ENCODE peak calls at places on chromosomes 2 and 18, in six cellular contexts. One of them, this sample, is unnamed.
A peak's percentile ranks its signal among the peaks of the same experiment; 100 is the strongest.

GRCh38 chr2:238509151-238509820 is 82.6 kb downstream of the ASB1 start:
- DNase-seq in tibial artery: no peak
- DNase-seq in breast epithelium: no peak
- DNase-seq in upper lobe of right lung: peak; percentile 38
- DNase-seq in fibroblast of lung: peak; percentile 20
- DNase-seq in CD4-positive, alpha-beta memory T cell: no peak
- DNase-seq in this sample: no peak

GRCh38 chr2:36450466-36451196 is 95.1 kb downstream of the CRIM1 start:
- DNase-seq in breast epithelium: no peak
- DNase-seq in fibroblast of lung: peak; percentile 79
- DNase-seq in CD4-positive, alpha-beta memory T cell: no peak
- DNase-seq in tibial artery: no peak
- DNase-seq in upper lobe of right lung: no peak
- DNase-seq in this sample: no peak

GRCh38 chr2:43293744-43294695 is 67.6 kb upstream of the ZFP36L2 start:
- DNase-seq in tibial artery: peak; percentile 71
- DNase-seq in fibroblast of lung: peak; percentile 100
- DNase-seq in breast epithelium: peak; percentile 47
- DNase-seq in CD4-positive, alpha-beta memory T cell: no peak
- DNase-seq in upper lobe of right lung: no peak
- DNase-seq in this sample: peak; percentile 62

GRCh38 chr18:25743661-25744151 is 346.7 kb downstream of the SS18 start:
- DNase-seq in fibroblast of lung: no peak
- DNase-seq in tibial artery: no peak
- DNase-seq in upper lobe of right lung: no peak
- DNase-seq in breast epithelium: no peak
- DNase-seq in CD4-positive, alpha-beta memory T cell: no peak
- DNase-seq in this sample: no peak

GRCh38 chr2:75608684-75609333 is 37.8 kb upstream of the MRPL19 start:
- DNase-seq in upper lobe of right lung: peak; percentile 84
- DNase-seq in tibial artery: no peak
- DNase-seq in CD4-positive, alpha-beta memory T cell: peak; percentile 22
- DNase-seq in fibroblast of lung: peak; percentile 51
- DNase-seq in breast epithelium: peak; percentile 52
- DNase-seq in this sample: peak; percentile 82

GRCh38 chr2:234425923-234426603 is 70.8 kb downstream of the ARL4C start:
- DNase-seq in breast epithelium: no peak
- DNase-seq in upper lobe of right lung: no peak
- DNase-seq in CD4-positive, alpha-beta memory T cell: peak; percentile 90
- DNase-seq in fibroblast of lung: no peak
- DNase-seq in tibial artery: no peak
- DNase-seq in this sample: no peak

GRCh38 chr2:230814616-230815015 is 50.1 kb upstream of the ITM2C start:
- DNase-seq in fibroblast of lung: peak; percentile 55
- DNase-seq in tibial artery: no peak
- DNase-seq in CD4-positive, alpha-beta memory T cell: no peak
- DNase-seq in breast epithelium: no peak
- DNase-seq in upper lobe of right lung: no peak
- DNase-seq in this sample: no peak

GRCh38 chr2:10650746-10651145 is 39.0 kb downstream of the NOL10 start:
- DNase-seq in fibroblast of lung: no peak
- DNase-seq in tibial artery: no peak
- DNase-seq in breast epithelium: no peak
- DNase-seq in upper lobe of right lung: no peak
- DNase-seq in CD4-positive, alpha-beta memory T cell: no peak
- DNase-seq in this sample: no peak

GRCh38 chr2:191622374-191623320 is 55.3 kb upstream of the NABP1 start:
- DNase-seq in breast epithelium: no peak
- DNase-seq in upper lobe of right lung: no peak
- DNase-seq in CD4-positive, alpha-beta memory T cell: no peak
- DNase-seq in fibroblast of lung: no peak
- DNase-seq in tibial artery: no peak
- DNase-seq in this sample: no peak

GRCh38 chr18:62751341-62751821 is 36.0 kb downstream of the PHLPP1 start:
- DNase-seq in tibial artery: no peak
- DNase-seq in CD4-positive, alpha-beta memory T cell: no peak
- DNase-seq in breast epithelium: no peak
- DNase-seq in fibroblast of lung: peak; percentile 12
- DNase-seq in upper lobe of right lung: no peak
- DNase-seq in this sample: no peak

GRCh38 chr2:174846218-174846617 is 81.9 kb upstream of the CHRNA1 start:
- DNase-seq in breast epithelium: no peak
- DNase-seq in fibroblast of lung: peak; percentile 60
- DNase-seq in CD4-positive, alpha-beta memory T cell: no peak
- DNase-seq in tibial artery: no peak
- DNase-seq in upper lobe of right lung: no peak
- DNase-seq in this sample: no peak

GRCh38 chr2:126808929-126809328 is 89.8 kb upstream of the TEX51 start:
- DNase-seq in breast epithelium: no peak
- DNase-seq in CD4-positive, alpha-beta memory T cell: no peak
- DNase-seq in upper lobe of right lung: no peak
- DNase-seq in fibroblast of lung: no peak
- DNase-seq in tibial artery: no peak
- DNase-seq in this sample: no peak

GRCh38 chr18:5057348-5058012 is 139.6 kb downstream of the AKAIN1 start:
- DNase-seq in CD4-positive, alpha-beta memory T cell: peak; percentile 34
- DNase-seq in upper lobe of right lung: no peak
- DNase-seq in breast epithelium: peak; percentile 22
- DNase-seq in fibroblast of lung: peak; percentile 43
- DNase-seq in tibial artery: peak; percentile 49
- DNase-seq in this sample: peak; percentile 69

GRCh38 chr2:183224933-183225332 is 100.7 kb downstream of the NUP35 start:
- DNase-seq in breast epithelium: no peak
- DNase-seq in tibial artery: no peak
- DNase-seq in upper lobe of right lung: no peak
- DNase-seq in fibroblast of lung: peak; percentile 17
- DNase-seq in CD4-positive, alpha-beta memory T cell: no peak
- DNase-seq in this sample: no peak

GRCh38 chr2:226274143-226274542 is 525.5 kb downstream of the IRS1 start:
- DNase-seq in upper lobe of right lung: no peak
- DNase-seq in tibial artery: no peak
- DNase-seq in CD4-positive, alpha-beta memory T cell: no peak
- DNase-seq in fibroblast of lung: no peak
- DNase-seq in breast epithelium: no peak
- DNase-seq in this sample: no peak

GRCh38 chr2:53880756-53881155 is 21.0 kb upstream of the GPR75 start:
- DNase-seq in fibroblast of lung: peak; percentile 62
- DNase-seq in tibial artery: no peak
- DNase-seq in upper lobe of right lung: no peak
- DNase-seq in breast epithelium: no peak
- DNase-seq in CD4-positive, alpha-beta memory T cell: no peak
- DNase-seq in this sample: no peak

GRCh38 chr18:45850021-45850420 is 24.5 kb downstream of the SIGLEC15 start:
- DNase-seq in upper lobe of right lung: no peak
- DNase-seq in tibial artery: no peak
- DNase-seq in CD4-positive, alpha-beta memory T cell: no peak
- DNase-seq in breast epithelium: no peak
- DNase-seq in fibroblast of lung: no peak
- DNase-seq in this sample: no peak

GRCh38 chr2:166331468-166331867 is 44.3 kb downstream of the SCN9A start:
- DNase-seq in breast epithelium: no peak
- DNase-seq in CD4-positive, alpha-beta memory T cell: no peak
- DNase-seq in upper lobe of right lung: no peak
- DNase-seq in tibial artery: no peak
- DNase-seq in fibroblast of lung: no peak
- DNase-seq in this sample: no peak

GRCh38 chr2:235968616-235969324 is 199.4 kb downstream of the GBX2 start:
- DNase-seq in fibroblast of lung: no peak
- DNase-seq in upper lobe of right lung: no peak
- DNase-seq in CD4-positive, alpha-beta memory T cell: no peak
- DNase-seq in breast epithelium: no peak
- DNase-seq in tibial artery: no peak
- DNase-seq in this sample: no peak

GRCh38 chr2:9914384-9915065 is 37.0 kb upstream of the GRHL1 start:
- DNase-seq in upper lobe of right lung: no peak
- DNase-seq in CD4-positive, alpha-beta memory T cell: no peak
- DNase-seq in breast epithelium: no peak
- DNase-seq in fibroblast of lung: peak; percentile 85
- DNase-seq in tibial artery: no peak
- DNase-seq in this sample: peak; percentile 60

GRCh38 chr2:65666156-65666725 is 233.8 kb upstream of the SPRED2 start:
- DNase-seq in breast epithelium: no peak
- DNase-seq in tibial artery: no peak
- DNase-seq in CD4-positive, alpha-beta memory T cell: no peak
- DNase-seq in upper lobe of right lung: no peak
- DNase-seq in fibroblast of lung: peak; percentile 76
- DNase-seq in this sample: peak; percentile 13

GRCh38 chr18:23824235-23824634 is 135.0 kb downstream of the LAMA3 start:
- DNase-seq in upper lobe of right lung: no peak
- DNase-seq in breast epithelium: no peak
- DNase-seq in tibial artery: no peak
- DNase-seq in fibroblast of lung: no peak
- DNase-seq in CD4-positive, alpha-beta memory T cell: no peak
- DNase-seq in this sample: no peak

DNA sequence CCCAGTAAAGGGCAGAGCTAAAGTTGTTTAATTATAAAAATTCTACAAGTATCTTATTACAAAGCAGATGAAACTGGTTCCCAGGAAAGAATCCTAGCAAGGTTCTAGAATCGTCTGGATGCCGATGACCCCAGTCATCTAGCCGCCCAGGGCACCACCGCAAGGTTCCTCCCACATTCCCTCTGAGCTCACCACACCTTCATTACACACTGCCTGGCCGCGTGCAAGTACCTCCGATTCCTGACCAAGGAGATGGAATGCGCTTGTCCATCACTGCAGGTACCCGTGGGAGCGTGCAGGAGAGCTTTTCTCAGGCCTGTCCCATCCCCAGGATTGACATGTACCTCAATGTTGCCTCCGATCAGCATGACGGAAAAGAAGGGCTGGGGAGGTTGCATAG is 158.5 kb downstream of the LAMA1 start:
- DNase-seq in tibial artery: no peak
- DNase-seq in CD4-positive, alpha-beta memory T cell: no peak
- DNase-seq in fibroblast of lung: no peak
- DNase-seq in upper lobe of right lung: no peak
- DNase-seq in breast epithelium: no peak
- DNase-seq in this sample: no peak
- H3K9me3 ChIP-seq in tibial artery: no peaks in the 10 kb centered on the region
- H3K9me3 ChIP-seq in CD4-positive, alpha-beta memory T cell: no peaks in the 10 kb centered on the region
- H3K9me3 ChIP-seq in fibroblast of lung: no peaks in the 10 kb centered on the region
- H3K9me3 ChIP-seq in upper lobe of right lung: no peaks in the 10 kb centered on the region
- H3K9me3 ChIP-seq in breast epithelium: no peaks in the 10 kb centered on the region
- H3K9me3 ChIP-seq in this sample: no peaks in the 10 kb centered on the region

GRCh38 chr2:3285901-3286645 is 91.5 kb downstream of the EIPR1 start:
- DNase-seq in breast epithelium: peak; percentile 55
- DNase-seq in upper lobe of right lung: no peak
- DNase-seq in tibial artery: peak; percentile 17
- DNase-seq in CD4-positive, alpha-beta memory T cell: no peak
- DNase-seq in fibroblast of lung: no peak
- DNase-seq in this sample: no peak
- H3K9me3 ChIP-seq in breast epithelium: no peaks in the 10 kb centered on the region
- H3K9me3 ChIP-seq in upper lobe of right lung: no peaks in the 10 kb centered on the region
- H3K9me3 ChIP-seq in tibial artery: no peaks in the 10 kb centered on the region
- H3K9me3 ChIP-seq in CD4-positive, alpha-beta memory T cell: no peaks in the 10 kb centered on the region
- H3K9me3 ChIP-seq in fibroblast of lung: no peaks in the 10 kb centered on the region
- H3K9me3 ChIP-seq in this sample: peaks cover 1% of the 10 kb centered on the region

DNA sequence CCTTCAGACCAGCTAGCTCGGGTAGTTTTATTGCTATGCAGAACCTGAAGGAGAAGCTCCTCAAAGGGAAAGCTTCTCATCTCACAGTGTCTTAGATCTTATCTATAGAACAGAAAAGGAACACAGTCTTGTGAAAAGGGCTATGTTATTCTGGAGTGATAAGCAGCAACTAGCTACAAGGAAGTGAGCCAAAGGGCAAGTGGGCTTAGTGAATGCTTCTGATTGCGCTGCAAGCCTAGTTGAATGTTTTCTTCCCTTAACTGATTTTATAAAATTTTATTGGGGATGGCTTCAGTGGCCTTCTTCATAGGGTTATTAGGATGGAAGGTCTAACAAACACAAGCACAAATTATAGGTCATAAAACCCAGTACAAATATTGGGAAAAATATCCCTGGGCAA is 400.1 kb downstream of the PARD3B start:
- DNase-seq in tibial artery: no peak
- DNase-seq in CD4-positive, alpha-beta memory T cell: no peak
- DNase-seq in fibroblast of lung: no peak
- DNase-seq in breast epithelium: no peak
- DNase-seq in upper lobe of right lung: no peak
- DNase-seq in this sample: no peak
- H3K9me3 ChIP-seq in tibial artery: peaks cover 3% of the 10 kb centered on the region
- H3K9me3 ChIP-seq in CD4-positive, alpha-beta memory T cell: no peaks in the 10 kb centered on the region
- H3K9me3 ChIP-seq in fibroblast of lung: no peaks in the 10 kb centered on the region
- H3K9me3 ChIP-seq in breast epithelium: no peaks in the 10 kb centered on the region
- H3K9me3 ChIP-seq in upper lobe of right lung: no peaks in the 10 kb centered on the region
- H3K9me3 ChIP-seq in this sample: no peaks in the 10 kb centered on the region

DNA sequence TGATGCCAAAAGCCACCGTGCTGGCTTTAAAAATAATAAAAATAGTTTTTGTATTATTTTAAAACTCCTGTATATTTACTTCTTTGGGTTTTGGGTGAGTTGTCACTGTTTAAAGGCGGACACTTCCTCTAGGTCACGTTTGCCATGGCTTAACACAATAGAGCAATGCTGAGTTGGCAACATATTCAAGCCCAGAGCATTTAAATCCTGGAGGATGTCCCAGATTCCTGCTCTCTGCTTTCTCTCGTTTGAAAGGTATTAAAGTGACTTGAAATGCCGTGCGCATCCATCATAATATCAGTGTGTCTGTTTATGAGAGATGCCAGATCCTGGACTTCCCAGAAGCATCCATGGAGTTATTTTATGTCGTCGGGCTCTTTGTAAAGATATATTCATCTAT is 150.5 kb downstream of the ZNF236 start:
- DNase-seq in fibroblast of lung: no peak
- DNase-seq in tibial artery: no peak
- DNase-seq in upper lobe of right lung: no peak
- DNase-seq in breast epithelium: no peak
- DNase-seq in CD4-positive, alpha-beta memory T cell: no peak
- DNase-seq in this sample: no peak
- H3K9me3 ChIP-seq in fibroblast of lung: no peaks in the 10 kb centered on the region
- H3K9me3 ChIP-seq in tibial artery: no peaks in the 10 kb centered on the region
- H3K9me3 ChIP-seq in upper lobe of right lung: no peaks in the 10 kb centered on the region
- H3K9me3 ChIP-seq in breast epithelium: no peaks in the 10 kb centered on the region
- H3K9me3 ChIP-seq in CD4-positive, alpha-beta memory T cell: no peaks in the 10 kb centered on the region
- H3K9me3 ChIP-seq in this sample: no peaks in the 10 kb centered on the region